ENCODE peak calls at places on chromosomes 5 and 9, in eight cellular contexts. W is progenitor cell of endocrine pancreas; E is CD8-positive, alpha-beta T cell; G is hepatocyte; B is lower leg skin; M is NB4; X is brain microvascular endothelial cell; C is esophagus squamous epithelium. U is an unnamed sample.

GRCh38 chr5:22852807-22853670 is at the start of gene CDH12:
- DNase-seq in G (peak), B (no peak), X (peak), W (peak), C (no peak), M (peak), E (no peak), U (no peak)

GRCh38 chr5:132557425-132557805 is 638 bp downstream of the RAD50 start:
- DNase-seq in W (no peak), E (no peak), C (no peak), X (peak), G (peak), B (peak), M (peak), U (peak)

GRCh38 chr5:154849791-154850201 is 607 bp downstream of the FAXDC2 start:
- DNase-seq in B (no peak), X (no peak), G (peak), W (no peak), M (peak), C (no peak), E (no peak), U (no peak)

GRCh38 chr9:20619492-20619860 is 2.8 kb downstream of the MLLT3 start:
- DNase-seq in E (no peak), C (no peak), M (no peak), W (no peak), G (no peak), X (no peak), B (no peak), U (no peak)

GRCh38 chr9:97468658-97469448 is 32.6 kb upstream of the TMOD1 start:
- DNase-seq in C (no peak), E (peak), M (peak), B (peak), G (peak), X (peak), W (peak), U (peak)

GRCh38 chr5:80959768-80960442 is at the start of gene RASGRF2:
- DNase-seq in E (peak), G (peak), X (no peak), M (no peak), W (peak), C (no peak), B (no peak), U (no peak)

GRCh38 chr9:112663681-112664080 is 54.2 kb downstream of the INIP start:
- DNase-seq in X (no peak), B (no peak), M (no peak), G (no peak), W (no peak), C (no peak), E (no peak), U (no peak)

GRCh38 chr9:114894206-114894605 is 36.2 kb downstream of the TNFSF8 start:
- DNase-seq in C (no peak), W (no peak), E (no peak), G (no peak), B (no peak), M (no peak), X (no peak), U (no peak)

GRCh38 chr5:60652206-60652605 is 47.8 kb downstream of the DEPDC1B start:
- DNase-seq in W (no peak), E (no peak), G (no peak), B (no peak), M (peak), X (peak), C (no peak), U (no peak)

GRCh38 chr5:68225911-68226563 is 10.5 kb downstream of the PIK3R1 start:
- DNase-seq in B (no peak), M (no peak), G (peak), E (no peak), C (no peak), W (no peak), X (no peak), U (no peak)

GRCh38 chr5:60382761-60383160 is 317.2 kb downstream of the DEPDC1B start:
- DNase-seq in E (no peak), X (peak), W (no peak), C (no peak), B (no peak), M (peak), G (peak), U (no peak)

GRCh38 chr5:75510836-75511434 is 494 bp downstream of the CERT1 start:
- DNase-seq in E (peak), G (peak), B (peak), W (peak), C (no peak), X (peak), M (no peak), U (no peak)

GRCh38 chr5:159092288-159092687 is 7.4 kb downstream of the EBF1 start:
- DNase-seq in X (no peak), M (no peak), B (no peak), W (no peak), C (no peak), G (no peak), E (no peak), U (no peak)

GRCh38 chr9:2872941-2873323 is 29.0 kb upstream of the PUM3 start:
- DNase-seq in G (no peak), C (no peak), M (peak), X (no peak), W (no peak), B (no peak), E (no peak), U (no peak)

GRCh38 chr9:79408200-79408599 is 163.6 kb upstream of the TLE4 start:
- DNase-seq in X (no peak), B (no peak), C (no peak), W (no peak), M (no peak), E (no peak), G (no peak), U (no peak)

GRCh38 chr9:121038452-121039203 is 11.4 kb downstream of the C5 start:
- DNase-seq in X (no peak), C (no peak), B (no peak), W (no peak), M (no peak), G (no peak), E (no peak), U (no peak)

GRCh38 chr5:116137544-116138378 is 52.9 kb downstream of the COMMD10 start:
- DNase-seq in M (peak), B (no peak), C (no peak), G (peak), W (no peak), X (peak), E (no peak), U (no peak)

GRCh38 chr9:34437006-34437925 is 21.1 kb downstream of the FAM219A start:
- DNase-seq in E (peak), W (peak), C (no peak), G (peak), M (peak), X (peak), B (peak), U (peak)

GRCh38 chr9:114482602-114483001 is 22.7 kb downstream of the WHRN start:
- DNase-seq in X (no peak), W (no peak), B (no peak), G (no peak), M (no peak), E (no peak), C (no peak), U (no peak)

GRCh38 chr5:112077180-112077579 is 320.2 kb upstream of the NREP start:
- DNase-seq in M (no peak), C (no peak), G (no peak), X (peak), W (no peak), B (no peak), E (no peak), U (no peak)

GRCh38 chr9:87581513-87581912 is 83.8 kb downstream of the DAPK1 start:
- DNase-seq in B (no peak), M (no peak), X (no peak), C (no peak), W (no peak), E (no peak), G (peak), U (peak)

GRCh38 chr5:170751631-170752030 is 31.9 kb upstream of the GABRP start:
- DNase-seq in M (no peak), C (no peak), B (no peak), W (no peak), E (no peak), G (no peak), X (no peak), U (no peak)

GRCh38 chr9:14313951-14314423 is at the start of gene NFIB:
- DNase-seq in B (no peak), G (peak), E (no peak), C (no peak), M (no peak), X (peak), W (peak), U (no peak)

GRCh38 chr9:89564257-89564878 is 40.4 kb upstream of the GADD45G start:
- DNase-seq in B (no peak), W (no peak), C (no peak), M (peak), X (peak), E (no peak), G (peak), U (no peak)

GRCh38 chr5:52799358-52799982 is 11.8 kb downstream of the ITGA1 start:
- DNase-seq in W (peak), C (no peak), X (peak), G (peak), M (peak), B (peak), E (no peak), U (no peak)

GRCh38 chr5:6615416-6615815 is 17.4 kb downstream of the NSUN2 start:
- DNase-seq in W (no peak), C (no peak), X (no peak), M (no peak), E (no peak), G (no peak), B (no peak), U (no peak)

GRCh38 chr9:71767421-71768321 is 642 bp downstream of the CEMIP2 start:
- DNase-seq in B (no peak), G (peak), X (no peak), E (no peak), M (no peak), C (no peak), W (no peak), U (peak)

GRCh38 chr9:36855443-36856315 is 178.4 kb downstream of the PAX5 start:
- DNase-seq in X (no peak), W (peak), B (no peak), C (no peak), M (peak), E (peak), G (peak), U (no peak)

GRCh38 chr9:69645488-69645887 is 26.7 kb downstream of the APBA1 start:
- DNase-seq in B (peak), W (no peak), M (no peak), C (no peak), G (no peak), X (no peak), E (no peak), U (no peak)

GRCh38 chr5:3446410-3446809 is 149.2 kb upstream of the IRX1 start:
- DNase-seq in G (no peak), E (no peak), C (no peak), B (no peak), M (no peak), X (no peak), W (no peak), U (no peak)

GRCh38 chr9:132409828-132410528 is at the start of gene CFAP77:
- DNase-seq in E (peak), X (peak), M (peak), B (no peak), C (no peak), G (peak), W (peak), U (no peak)

GRCh38 chr9:29966247-29966646 is 2393.0 kb upstream of the C9orf72 start:
- DNase-seq in B (no peak), C (no peak), W (no peak), G (peak), E (no peak), M (no peak), X (peak), U (peak)

GRCh38 chr9:29965834-29966233 is 2392.6 kb upstream of the C9orf72 start:
- DNase-seq in X (no peak), W (no peak), B (no peak), G (no peak), C (no peak), M (no peak), E (no peak), U (no peak)

GRCh38 chr9:29969856-29970647 is 2396.8 kb upstream of the C9orf72 start:
- DNase-seq in E (no peak), X (no peak), W (no peak), C (no peak), M (no peak), B (no peak), G (no peak), U (no peak)

GRCh38 chr9:29969408-29969807 is 2396.1 kb upstream of the C9orf72 start:
- DNase-seq in M (no peak), G (no peak), B (no peak), C (no peak), W (no peak), E (no peak), X (no peak), U (no peak)

DNA sequence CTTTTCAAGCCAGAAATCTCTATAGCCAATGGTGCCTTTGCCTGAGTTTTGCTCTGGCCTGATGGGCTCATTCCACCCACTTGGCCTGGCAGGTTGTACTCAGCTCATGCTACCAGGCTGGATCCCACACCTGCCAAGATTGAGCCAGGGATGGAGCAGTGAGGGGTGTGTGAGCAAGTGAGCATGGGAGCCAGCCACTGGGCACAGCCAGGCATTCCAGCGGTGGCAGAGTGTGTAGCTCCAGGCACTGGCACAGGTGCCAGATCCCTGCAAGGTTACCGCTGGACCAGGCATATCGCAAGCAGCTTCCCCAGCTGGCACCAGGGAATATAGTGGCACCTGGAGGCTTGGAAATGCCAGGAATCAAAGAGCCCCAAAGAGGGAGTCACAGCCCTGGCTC is 2395.6 kb upstream of the C9orf72 start:
- DNase-seq in B (no peak), E (no peak), X (no peak), C (no peak), W (no peak), M (no peak), G (no peak), U (no peak)
- TF ChIP-seq CTCF in B (no peak), E (no peak), X (no peak), C (no peak), W (no peak), M (no peak), G (no peak), U (no peak)

DNA sequence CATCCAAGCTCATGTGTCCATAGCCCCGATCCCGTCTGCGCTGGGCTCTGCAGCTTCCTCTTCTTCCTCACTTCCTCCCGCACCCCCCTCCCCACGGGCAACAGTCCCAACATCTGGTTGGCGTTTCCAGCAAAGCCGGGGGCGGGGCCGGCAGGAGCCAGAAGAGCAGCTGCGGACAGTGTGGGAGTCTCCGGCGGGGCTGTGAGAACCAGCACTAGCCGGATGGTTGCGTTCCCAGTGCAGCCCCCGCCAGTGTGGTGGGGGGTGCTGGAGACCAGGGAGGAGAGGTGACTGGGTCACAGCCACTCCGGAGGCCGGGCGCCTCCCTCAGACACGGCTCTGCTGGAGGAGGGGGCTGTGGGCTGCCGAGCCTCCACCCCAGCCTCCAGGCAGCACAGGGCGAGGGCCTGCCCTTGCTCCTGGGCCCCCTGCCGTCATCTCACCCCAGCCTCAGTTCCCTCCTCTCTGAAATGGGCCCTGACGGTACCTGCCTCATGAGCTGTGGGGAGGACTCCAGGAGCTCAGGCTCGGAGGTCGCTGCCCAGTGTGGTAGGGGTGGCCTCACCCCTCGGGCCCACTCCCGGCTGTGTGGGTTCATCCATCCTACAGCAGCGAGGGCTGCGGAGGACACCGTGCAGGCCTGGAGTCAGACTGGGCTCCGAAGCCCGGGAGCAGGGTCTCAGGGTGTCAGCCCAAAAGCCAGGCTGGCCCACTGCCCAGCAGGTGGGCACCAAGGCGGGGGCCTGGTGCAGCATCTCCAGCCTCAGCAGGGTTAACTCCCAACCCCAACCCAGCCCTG is 41.5 kb upstream of the NOTCH1 start:
- DNase-seq in B (peak), X (peak), C (no peak), G (peak), M (peak), W (no peak), E (no peak), U (no peak)
- TF ChIP-seq CTCF in B (no peak), X (no peak), C (no peak), G (no peak), M (no peak), W (no peak), E (no peak), U (no peak)

DNA sequence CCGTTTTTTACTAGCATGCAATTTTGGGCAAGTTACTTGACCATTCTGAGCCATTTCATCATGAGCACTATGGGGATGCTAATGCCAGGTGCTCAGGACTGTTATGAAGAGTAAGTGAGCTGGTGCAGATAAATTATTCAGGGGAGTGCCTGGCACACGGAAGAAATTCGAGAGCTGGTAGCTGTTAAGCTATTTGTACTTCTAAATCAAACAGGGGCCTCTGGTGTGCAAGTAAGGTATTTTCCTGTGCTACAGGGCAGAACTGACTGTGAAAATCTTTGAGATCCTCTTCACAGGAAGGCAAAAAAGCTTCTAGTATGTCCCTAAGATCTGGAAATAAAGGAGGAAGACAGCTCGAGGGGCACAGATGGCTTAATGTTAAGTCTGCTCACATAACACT is 106.3 kb upstream of the SPOCK1 start:
- DNase-seq in C (no peak), G (no peak), X (no peak), W (no peak), E (no peak), B (no peak), M (no peak), U (no peak)
- TF ChIP-seq CTCF in C (no peak), G (no peak), X (peak), W (no peak), E (no peak), B (no peak), M (no peak), U (peak)

DNA sequence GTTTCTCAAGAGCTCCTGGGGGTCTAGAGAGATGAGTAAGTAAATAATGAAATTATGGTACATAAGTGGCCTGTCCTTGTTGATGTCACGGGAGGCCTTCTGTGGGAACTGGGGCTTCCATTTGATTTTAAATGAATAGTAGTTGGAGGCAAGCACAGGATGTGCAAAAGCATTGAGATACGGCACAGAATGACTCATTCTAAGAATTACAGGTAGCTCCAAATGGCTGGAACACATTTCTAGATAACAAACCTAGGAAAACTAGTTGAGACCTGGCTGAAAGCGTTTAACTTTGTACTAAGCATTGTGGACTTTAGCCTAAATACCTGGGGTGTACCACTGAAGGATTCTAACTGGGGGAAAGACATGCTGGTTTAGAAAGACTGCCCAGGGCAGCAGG is 9.4 kb downstream of the SKP2 start:
- DNase-seq in M (no peak), W (no peak), X (no peak), G (peak), C (no peak), B (no peak), E (no peak), U (no peak)
- TF ChIP-seq CTCF in M (no peak), W (no peak), X (no peak), G (no peak), C (no peak), B (no peak), E (no peak), U (no peak)